ENCODE peak calls at places on chromosomes 2 and 18, in six cellular contexts. One of them, this sample, is unnamed.

GRCh38 chr2:98771771-98772521 is 41.0 kb upstream of the MGAT4A start:
- DNase-seq in glomerular endothelial cell: no peak
- DNase-seq in A549: no peak
- DNase-seq in naive B cell: peak
- DNase-seq in substantia nigra: no peak
- DNase-seq in activated CD4-positive, alpha-beta T cell treated with anti-CD3 and anti-CD28 coated beads, Interleukin-2, amount 10 ng/mL, durations not matched to agents 24 days and 14 days: peak
- DNase-seq in this sample: no peak

GRCh38 chr18:12476955-12477354 is 69.2 kb downstream of the PRELID3A start:
- DNase-seq in glomerular endothelial cell: no peak
- DNase-seq in A549: no peak
- DNase-seq in naive B cell: no peak
- DNase-seq in substantia nigra: no peak
- DNase-seq in activated CD4-positive, alpha-beta T cell treated with anti-CD3 and anti-CD28 coated beads, Interleukin-2, amount 10 ng/mL, durations not matched to agents 24 days and 14 days: no peak
- DNase-seq in this sample: no peak

GRCh38 chr2:11903085-11903484 is 156.7 kb downstream of the LPIN1 start:
- DNase-seq in glomerular endothelial cell: no peak
- DNase-seq in A549: no peak
- DNase-seq in naive B cell: no peak
- DNase-seq in substantia nigra: no peak
- DNase-seq in activated CD4-positive, alpha-beta T cell treated with anti-CD3 and anti-CD28 coated beads, Interleukin-2, amount 10 ng/mL, durations not matched to agents 24 days and 14 days: no peak
- DNase-seq in this sample: no peak

GRCh38 chr2:37523861-37524362 is 147.5 kb downstream of the CDC42EP3 start:
- DNase-seq in glomerular endothelial cell: no peak
- DNase-seq in A549: no peak
- DNase-seq in naive B cell: no peak
- DNase-seq in substantia nigra: no peak
- DNase-seq in activated CD4-positive, alpha-beta T cell treated with anti-CD3 and anti-CD28 coated beads, Interleukin-2, amount 10 ng/mL, durations not matched to agents 24 days and 14 days: no peak
- DNase-seq in this sample: peak

GRCh38 chr18:57951999-57952774 is 91.8 kb upstream of the NEDD4L start:
- DNase-seq in glomerular endothelial cell: no peak
- DNase-seq in A549: no peak
- DNase-seq in naive B cell: no peak
- DNase-seq in substantia nigra: no peak
- DNase-seq in activated CD4-positive, alpha-beta T cell treated with anti-CD3 and anti-CD28 coated beads, Interleukin-2, amount 10 ng/mL, durations not matched to agents 24 days and 14 days: no peak
- DNase-seq in this sample: no peak

GRCh38 chr2:191696960-191697359 is 19.0 kb downstream of the NABP1 start:
- DNase-seq in glomerular endothelial cell: no peak
- DNase-seq in A549: no peak
- DNase-seq in naive B cell: no peak
- DNase-seq in substantia nigra: no peak
- DNase-seq in activated CD4-positive, alpha-beta T cell treated with anti-CD3 and anti-CD28 coated beads, Interleukin-2, amount 10 ng/mL, durations not matched to agents 24 days and 14 days: no peak
- DNase-seq in this sample: no peak

GRCh38 chr2:63287961-63288360 is 237.3 kb downstream of the OTX1 start:
- DNase-seq in glomerular endothelial cell: no peak
- DNase-seq in A549: no peak
- DNase-seq in naive B cell: no peak
- DNase-seq in substantia nigra: no peak
- DNase-seq in activated CD4-positive, alpha-beta T cell treated with anti-CD3 and anti-CD28 coated beads, Interleukin-2, amount 10 ng/mL, durations not matched to agents 24 days and 14 days: no peak
- DNase-seq in this sample: no peak

GRCh38 chr2:165794520-165794882 is 454 bp upstream of the GALNT3 start:
- DNase-seq in glomerular endothelial cell: no peak
- DNase-seq in A549: no peak
- DNase-seq in naive B cell: peak
- DNase-seq in substantia nigra: no peak
- DNase-seq in activated CD4-positive, alpha-beta T cell treated with anti-CD3 and anti-CD28 coated beads, Interleukin-2, amount 10 ng/mL, durations not matched to agents 24 days and 14 days: peak
- DNase-seq in this sample: no peak

GRCh38 chr2:191910518-191910917 is 63.6 kb upstream of the CAVIN2 start:
- DNase-seq in glomerular endothelial cell: no peak
- DNase-seq in A549: no peak
- DNase-seq in naive B cell: no peak
- DNase-seq in substantia nigra: no peak
- DNase-seq in activated CD4-positive, alpha-beta T cell treated with anti-CD3 and anti-CD28 coated beads, Interleukin-2, amount 10 ng/mL, durations not matched to agents 24 days and 14 days: no peak
- DNase-seq in this sample: peak

GRCh38 chr2:182650704-182651103 is 65.4 kb upstream of the DNAJC10 start:
- DNase-seq in glomerular endothelial cell: peak
- DNase-seq in A549: peak
- DNase-seq in naive B cell: no peak
- DNase-seq in substantia nigra: no peak
- DNase-seq in activated CD4-positive, alpha-beta T cell treated with anti-CD3 and anti-CD28 coated beads, Interleukin-2, amount 10 ng/mL, durations not matched to agents 24 days and 14 days: no peak
- DNase-seq in this sample: peak

GRCh38 chr2:182649316-182649715 is 66.7 kb upstream of the DNAJC10 start:
- DNase-seq in glomerular endothelial cell: no peak
- DNase-seq in A549: peak
- DNase-seq in naive B cell: no peak
- DNase-seq in substantia nigra: no peak
- DNase-seq in activated CD4-positive, alpha-beta T cell treated with anti-CD3 and anti-CD28 coated beads, Interleukin-2, amount 10 ng/mL, durations not matched to agents 24 days and 14 days: no peak
- DNase-seq in this sample: no peak

GRCh38 chr18:58668211-58668610 is 3.1 kb upstream of the MALT1 start:
- DNase-seq in glomerular endothelial cell: no peak
- DNase-seq in A549: no peak
- DNase-seq in naive B cell: no peak
- DNase-seq in substantia nigra: no peak
- DNase-seq in activated CD4-positive, alpha-beta T cell treated with anti-CD3 and anti-CD28 coated beads, Interleukin-2, amount 10 ng/mL, durations not matched to agents 24 days and 14 days: no peak
- DNase-seq in this sample: no peak

GRCh38 chr18:48766025-48766424 is 184.7 kb downstream of the SMAD7 start:
- DNase-seq in glomerular endothelial cell: no peak
- DNase-seq in A549: no peak
- DNase-seq in naive B cell: no peak
- DNase-seq in substantia nigra: no peak
- DNase-seq in activated CD4-positive, alpha-beta T cell treated with anti-CD3 and anti-CD28 coated beads, Interleukin-2, amount 10 ng/mL, durations not matched to agents 24 days and 14 days: no peak
- DNase-seq in this sample: no peak

GRCh38 chr2:88554189-88554588 is 73.1 kb downstream of the EIF2AK3 start:
- DNase-seq in glomerular endothelial cell: no peak
- DNase-seq in A549: no peak
- DNase-seq in naive B cell: no peak
- DNase-seq in substantia nigra: no peak
- DNase-seq in activated CD4-positive, alpha-beta T cell treated with anti-CD3 and anti-CD28 coated beads, Interleukin-2, amount 10 ng/mL, durations not matched to agents 24 days and 14 days: no peak
- DNase-seq in this sample: no peak

GRCh38 chr18:79875531-79875919 is 75.9 kb downstream of the SLC66A2 start:
- DNase-seq in glomerular endothelial cell: no peak
- DNase-seq in A549: no peak
- DNase-seq in naive B cell: no peak
- DNase-seq in substantia nigra: no peak
- DNase-seq in activated CD4-positive, alpha-beta T cell treated with anti-CD3 and anti-CD28 coated beads, Interleukin-2, amount 10 ng/mL, durations not matched to agents 24 days and 14 days: no peak
- DNase-seq in this sample: no peak

GRCh38 chr2:211174021-211174420 is 617.6 kb downstream of the CPS1 start:
- DNase-seq in glomerular endothelial cell: no peak
- DNase-seq in A549: no peak
- DNase-seq in naive B cell: no peak
- DNase-seq in substantia nigra: no peak
- DNase-seq in activated CD4-positive, alpha-beta T cell treated with anti-CD3 and anti-CD28 coated beads, Interleukin-2, amount 10 ng/mL, durations not matched to agents 24 days and 14 days: no peak
- DNase-seq in this sample: no peak

GRCh38 chr2:73268368-73268830 is 15.9 kb downstream of the FBXO41 start:
- DNase-seq in glomerular endothelial cell: no peak
- DNase-seq in A549: no peak
- DNase-seq in naive B cell: no peak
- DNase-seq in substantia nigra: no peak
- DNase-seq in activated CD4-positive, alpha-beta T cell treated with anti-CD3 and anti-CD28 coated beads, Interleukin-2, amount 10 ng/mL, durations not matched to agents 24 days and 14 days: no peak
- DNase-seq in this sample: no peak

GRCh38 chr2:201821080-201821479 is 14.7 kb downstream of the CDK15 start:
- DNase-seq in glomerular endothelial cell: no peak
- DNase-seq in A549: no peak
- DNase-seq in naive B cell: no peak
- DNase-seq in substantia nigra: no peak
- DNase-seq in activated CD4-positive, alpha-beta T cell treated with anti-CD3 and anti-CD28 coated beads, Interleukin-2, amount 10 ng/mL, durations not matched to agents 24 days and 14 days: no peak
- DNase-seq in this sample: no peak

GRCh38 chr2:8656811-8657210 is 25.0 kb upstream of the ID2 start:
- DNase-seq in glomerular endothelial cell: no peak
- DNase-seq in A549: no peak
- DNase-seq in naive B cell: no peak
- DNase-seq in substantia nigra: no peak
- DNase-seq in activated CD4-positive, alpha-beta T cell treated with anti-CD3 and anti-CD28 coated beads, Interleukin-2, amount 10 ng/mL, durations not matched to agents 24 days and 14 days: no peak
- DNase-seq in this sample: no peak

GRCh38 chr2:168008796-168009195 is 238.6 kb downstream of the STK39 start:
- DNase-seq in glomerular endothelial cell: no peak
- DNase-seq in A549: no peak
- DNase-seq in naive B cell: no peak
- DNase-seq in substantia nigra: no peak
- DNase-seq in activated CD4-positive, alpha-beta T cell treated with anti-CD3 and anti-CD28 coated beads, Interleukin-2, amount 10 ng/mL, durations not matched to agents 24 days and 14 days: no peak
- DNase-seq in this sample: no peak

GRCh38 chr2:105396254-105397024 is 2.4 kb downstream of the FHL2 start:
- DNase-seq in glomerular endothelial cell: peak
- DNase-seq in A549: peak
- DNase-seq in naive B cell: no peak
- DNase-seq in substantia nigra: no peak
- DNase-seq in activated CD4-positive, alpha-beta T cell treated with anti-CD3 and anti-CD28 coated beads, Interleukin-2, amount 10 ng/mL, durations not matched to agents 24 days and 14 days: no peak
- DNase-seq in this sample: no peak

GRCh38 chr2:147679664-147680502 is 164.9 kb upstream of the ACVR2A start:
- DNase-seq in glomerular endothelial cell: no peak
- DNase-seq in A549: no peak
- DNase-seq in naive B cell: no peak
- DNase-seq in substantia nigra: no peak
- DNase-seq in activated CD4-positive, alpha-beta T cell treated with anti-CD3 and anti-CD28 coated beads, Interleukin-2, amount 10 ng/mL, durations not matched to agents 24 days and 14 days: no peak
- DNase-seq in this sample: no peak

GRCh38 chr2:70510213-70510820 is 43.3 kb downstream of the TGFA start:
- DNase-seq in glomerular endothelial cell: no peak
- DNase-seq in A549: no peak
- DNase-seq in naive B cell: no peak
- DNase-seq in substantia nigra: no peak
- DNase-seq in activated CD4-positive, alpha-beta T cell treated with anti-CD3 and anti-CD28 coated beads, Interleukin-2, amount 10 ng/mL, durations not matched to agents 24 days and 14 days: no peak
- DNase-seq in this sample: no peak

GRCh38 chr2:149019768-149020167 is 18.7 kb upstream of the LYPD6B start:
- DNase-seq in glomerular endothelial cell: no peak
- DNase-seq in A549: no peak
- DNase-seq in naive B cell: no peak
- DNase-seq in substantia nigra: no peak
- DNase-seq in activated CD4-positive, alpha-beta T cell treated with anti-CD3 and anti-CD28 coated beads, Interleukin-2, amount 10 ng/mL, durations not matched to agents 24 days and 14 days: no peak
- DNase-seq in this sample: no peak

GRCh38 chr2:96393989-96394761 is 58.6 kb downstream of the NCAPH start:
- DNase-seq in glomerular endothelial cell: no peak
- DNase-seq in A549: no peak
- DNase-seq in naive B cell: no peak
- DNase-seq in substantia nigra: no peak
- DNase-seq in activated CD4-positive, alpha-beta T cell treated with anti-CD3 and anti-CD28 coated beads, Interleukin-2, amount 10 ng/mL, durations not matched to agents 24 days and 14 days: no peak
- DNase-seq in this sample: no peak

GRCh38 chr2:143451622-143452021 is 322.4 kb downstream of the ARHGAP15 start:
- DNase-seq in glomerular endothelial cell: no peak
- DNase-seq in A549: no peak
- DNase-seq in naive B cell: no peak
- DNase-seq in substantia nigra: no peak
- DNase-seq in activated CD4-positive, alpha-beta T cell treated with anti-CD3 and anti-CD28 coated beads, Interleukin-2, amount 10 ng/mL, durations not matched to agents 24 days and 14 days: no peak
- DNase-seq in this sample: peak

GRCh38 chr18:36298113-36298701 is 694 bp downstream of the FHOD3 start:
- DNase-seq in glomerular endothelial cell: no peak
- DNase-seq in A549: no peak
- DNase-seq in naive B cell: no peak
- DNase-seq in substantia nigra: no peak
- DNase-seq in activated CD4-positive, alpha-beta T cell treated with anti-CD3 and anti-CD28 coated beads, Interleukin-2, amount 10 ng/mL, durations not matched to agents 24 days and 14 days: no peak
- DNase-seq in this sample: no peak

GRCh38 chr2:68336192-68336591 is 16.4 kb upstream of the CNRIP1 start:
- DNase-seq in glomerular endothelial cell: no peak
- DNase-seq in A549: no peak
- DNase-seq in naive B cell: no peak
- DNase-seq in substantia nigra: no peak
- DNase-seq in activated CD4-positive, alpha-beta T cell treated with anti-CD3 and anti-CD28 coated beads, Interleukin-2, amount 10 ng/mL, durations not matched to agents 24 days and 14 days: no peak
- DNase-seq in this sample: no peak

GRCh38 chr2:119765404-119766002 is 5.8 kb downstream of the PTPN4 start:
- DNase-seq in glomerular endothelial cell: no peak
- DNase-seq in A549: no peak
- DNase-seq in naive B cell: no peak
- DNase-seq in substantia nigra: no peak
- DNase-seq in activated CD4-positive, alpha-beta T cell treated with anti-CD3 and anti-CD28 coated beads, Interleukin-2, amount 10 ng/mL, durations not matched to agents 24 days and 14 days: no peak
- DNase-seq in this sample: no peak

GRCh38 chr2:182767578-182767977 is 51.5 kb downstream of the DNAJC10 start:
- DNase-seq in glomerular endothelial cell: no peak
- DNase-seq in A549: peak
- DNase-seq in naive B cell: no peak
- DNase-seq in substantia nigra: no peak
- DNase-seq in activated CD4-positive, alpha-beta T cell treated with anti-CD3 and anti-CD28 coated beads, Interleukin-2, amount 10 ng/mL, durations not matched to agents 24 days and 14 days: no peak
- DNase-seq in this sample: no peak

GRCh38 chr2:88537640-88538039 is 85.1 kb upstream of the FOXI3 start:
- DNase-seq in glomerular endothelial cell: no peak
- DNase-seq in A549: no peak
- DNase-seq in naive B cell: no peak
- DNase-seq in substantia nigra: no peak
- DNase-seq in activated CD4-positive, alpha-beta T cell treated with anti-CD3 and anti-CD28 coated beads, Interleukin-2, amount 10 ng/mL, durations not matched to agents 24 days and 14 days: no peak
- DNase-seq in this sample: no peak

GRCh38 chr18:67354091-67354490 is 162.4 kb downstream of the DSEL start:
- DNase-seq in glomerular endothelial cell: no peak
- DNase-seq in A549: no peak
- DNase-seq in naive B cell: no peak
- DNase-seq in substantia nigra: no peak
- DNase-seq in activated CD4-positive, alpha-beta T cell treated with anti-CD3 and anti-CD28 coated beads, Interleukin-2, amount 10 ng/mL, durations not matched to agents 24 days and 14 days: no peak
- DNase-seq in this sample: no peak

GRCh38 chr18:50057009-50057408 is 137.9 kb downstream of the MYO5B start:
- DNase-seq in glomerular endothelial cell: no peak
- DNase-seq in A549: no peak
- DNase-seq in naive B cell: no peak
- DNase-seq in substantia nigra: no peak
- DNase-seq in activated CD4-positive, alpha-beta T cell treated with anti-CD3 and anti-CD28 coated beads, Interleukin-2, amount 10 ng/mL, durations not matched to agents 24 days and 14 days: no peak
- DNase-seq in this sample: no peak

GRCh38 chr2:60292242-60292641 is 261.2 kb downstream of the BCL11A start:
- DNase-seq in glomerular endothelial cell: no peak
- DNase-seq in A549: no peak
- DNase-seq in naive B cell: no peak
- DNase-seq in substantia nigra: no peak
- DNase-seq in activated CD4-positive, alpha-beta T cell treated with anti-CD3 and anti-CD28 coated beads, Interleukin-2, amount 10 ng/mL, durations not matched to agents 24 days and 14 days: no peak
- DNase-seq in this sample: no peak

This sample was measured in SK-N-MC.